ENCODE peak calls at places on chromosomes 4 and X, in nine cellular contexts. J is tibial artery, G is omental fat pad, V is HFF-Myc, A is fibroblast of mammary gland, S is RWPE1, C is left lung, M is cardiac muscle cell, W is neural crest cell. H is an unnamed sample.
A peak's percentile ranks its signal among the peaks of the same experiment; 100 is the strongest.

GRCh38 chr4:179095585-179096228 is 1653.5 kb upstream of the AGA start:
- DNase-seq in J (no peak), G (no peak), M (no peak), S (no peak), C (no peak), A (peak; percentile 1), W (peak; percentile 53), V (no peak), H (no peak)

GRCh38 chr4:186569533-186570192 is 14.3 kb upstream of the MTNR1A start:
- DNase-seq in V (no peak), A (no peak), S (no peak), G (no peak), W (no peak), J (no peak), C (no peak), M (no peak), H (no peak)

GRCh38 chrX:119459181-119459580 is 9.1 kb upstream of the SLC25A5 start:
- DNase-seq in S (no peak), V (no peak), A (peak; percentile 30), W (no peak), J (no peak), G (no peak), C (no peak), M (no peak), H (peak; percentile 57)

GRCh38 chr4:52376107-52376704 is 282.9 kb downstream of the USP46 start:
- DNase-seq in S (peak; percentile 26), M (peak; percentile 76), W (peak; percentile 47), J (no peak), V (peak; percentile 24), G (no peak), C (no peak), A (peak; percentile 66), H (peak; percentile 17)

GRCh38 chr4:136457004-136457403 is 1075.3 kb downstream of the PCDH18 start:
- DNase-seq in S (no peak), A (no peak), C (no peak), J (no peak), G (no peak), V (no peak), M (no peak), W (no peak), H (no peak)

GRCh38 chr4:186587416-186588018 is 32.1 kb upstream of the MTNR1A start:
- DNase-seq in G (peak; percentile 90), M (peak; percentile 76), J (peak; percentile 84), A (peak; percentile 64), S (peak; percentile 59), V (no peak), C (no peak), W (peak; percentile 73), H (peak; percentile 41)

GRCh38 chr4:30924521-30924920 is 204.4 kb downstream of the PCDH7 start:
- DNase-seq in C (no peak), M (no peak), G (no peak), W (no peak), V (no peak), S (no peak), A (peak; percentile 23), J (no peak), H (no peak)

GRCh38 chr4:186360551-186360950 is 94.6 kb downstream of the F11 start:
- DNase-seq in M (no peak), J (no peak), W (no peak), V (no peak), S (no peak), C (no peak), G (no peak), A (no peak), H (no peak)

GRCh38 chr4:80268081-80268823 is 1.8 kb downstream of the FGF5 start:
- DNase-seq in S (no peak), J (no peak), A (peak; percentile 42), M (peak; percentile 16), C (peak; percentile 69), W (no peak), V (no peak), G (no peak), H (no peak)

GRCh38 chr4:2691952-2692435 is 64.1 kb downstream of the TNIP2 start:
- DNase-seq in V (no peak), G (no peak), S (no peak), W (no peak), J (no peak), M (no peak), C (no peak), A (no peak), H (no peak)

DNA sequence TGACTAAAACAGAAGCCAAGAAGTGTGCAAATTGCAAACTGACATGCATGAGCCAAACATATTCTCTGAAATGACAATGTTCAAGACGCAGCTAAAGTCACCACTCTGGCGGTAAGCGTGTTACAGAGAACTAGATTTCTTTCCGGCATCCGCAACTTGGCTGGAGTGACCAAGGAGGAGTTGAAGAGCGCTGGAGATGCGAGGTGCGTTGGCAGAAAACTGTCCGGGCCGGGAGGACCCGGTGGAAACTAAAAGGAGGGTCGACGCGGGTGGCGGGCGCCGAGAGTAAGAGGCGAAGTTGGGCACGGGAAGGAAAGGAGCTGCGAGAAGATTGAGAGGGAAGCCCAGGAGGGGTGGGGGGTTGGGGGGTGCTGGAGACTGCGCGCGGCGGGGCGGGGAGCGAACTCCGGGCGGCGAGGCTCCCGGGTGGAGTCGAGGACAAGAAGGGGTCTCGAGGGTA is 807 bp downstream of the SEL1L3 start:
- DNase-seq in G (no peak), W (no peak), J (no peak), S (peak; percentile 24), A (peak; percentile 32), C (no peak), V (no peak), M (peak; percentile 46), H (no peak)
- TF ChIP-seq CTCF in G (no peak), W (no peak), J (no peak), S (no peak), A (no peak), C (no peak), V (no peak), M (no peak), H (no peak)

GRCh38 chrX:135688137-135688536 is 25.3 kb upstream of the CT45A1 start:
- DNase-seq in J (no peak), M (no peak), S (no peak), W (no peak), A (no peak), C (no peak), V (no peak), G (no peak), H (no peak)
- TF ChIP-seq CTCF in J (no peak), M (peak; percentile 3), S (no peak), W (peak; percentile 28), A (no peak), C (no peak), V (peak; percentile 20), G (no peak), H (no peak)

DNA sequence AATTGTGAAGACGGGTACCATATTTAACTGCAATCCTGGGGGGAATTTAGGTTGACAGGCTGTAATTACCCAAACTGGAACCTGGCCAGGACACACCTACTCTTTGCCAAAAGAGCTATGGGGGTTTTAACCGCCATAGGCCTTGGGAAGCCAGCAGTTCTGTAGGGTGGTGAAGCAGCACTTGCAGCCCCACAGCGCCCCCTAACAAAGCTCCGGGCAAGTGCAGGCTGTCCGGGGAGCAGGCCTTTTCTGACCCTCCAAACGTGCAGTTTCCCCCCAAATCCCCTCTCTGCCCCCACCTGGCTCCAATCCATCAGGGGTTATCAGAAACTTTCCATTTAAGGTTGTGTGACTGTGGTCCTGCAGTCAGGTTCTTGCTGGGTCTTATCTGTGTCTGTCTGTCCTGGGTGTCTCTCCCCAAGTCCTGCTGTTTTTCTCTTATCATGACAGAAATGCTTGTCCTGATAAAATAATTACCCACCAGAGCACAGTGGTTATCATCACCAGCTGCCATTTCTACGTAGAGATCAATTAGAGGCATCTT is 350.9 kb downstream of the MID1IP1 start:
- DNase-seq in S (peak; percentile 12), C (peak; percentile 62), J (no peak), V (no peak), A (peak; percentile 16), W (peak; percentile 66), M (peak; percentile 13), G (no peak), H (no peak)
- TF ChIP-seq CTCF in S (no peak), C (no peak), J (peak; percentile 17), V (peak; percentile 58), A (peak; percentile 55), W (peak; percentile 69), M (peak; percentile 49), G (no peak), H (peak; percentile 68)

GRCh38 chr4:140742838-140743193 is 13.4 kb downstream of the TBC1D9 start:
- DNase-seq in M (no peak), G (no peak), S (no peak), V (no peak), W (no peak), A (no peak), J (no peak), C (no peak), H (no peak)

GRCh38 chr4:140744421-140744820 is 11.8 kb downstream of the TBC1D9 start:
- DNase-seq in S (no peak), A (no peak), W (no peak), V (no peak), M (no peak), J (no peak), C (no peak), G (no peak), H (no peak)

GRCh38 chr4:140740422-140740821 is 15.8 kb downstream of the TBC1D9 start:
- DNase-seq in S (no peak), M (no peak), A (no peak), J (no peak), V (no peak), W (no peak), G (no peak), C (no peak), H (no peak)

GRCh38 chr4:140740906-140741670 is 15.1 kb downstream of the TBC1D9 start:
- DNase-seq in V (no peak), C (no peak), W (no peak), G (no peak), M (no peak), A (no peak), J (no peak), S (no peak), H (no peak)

DNA sequence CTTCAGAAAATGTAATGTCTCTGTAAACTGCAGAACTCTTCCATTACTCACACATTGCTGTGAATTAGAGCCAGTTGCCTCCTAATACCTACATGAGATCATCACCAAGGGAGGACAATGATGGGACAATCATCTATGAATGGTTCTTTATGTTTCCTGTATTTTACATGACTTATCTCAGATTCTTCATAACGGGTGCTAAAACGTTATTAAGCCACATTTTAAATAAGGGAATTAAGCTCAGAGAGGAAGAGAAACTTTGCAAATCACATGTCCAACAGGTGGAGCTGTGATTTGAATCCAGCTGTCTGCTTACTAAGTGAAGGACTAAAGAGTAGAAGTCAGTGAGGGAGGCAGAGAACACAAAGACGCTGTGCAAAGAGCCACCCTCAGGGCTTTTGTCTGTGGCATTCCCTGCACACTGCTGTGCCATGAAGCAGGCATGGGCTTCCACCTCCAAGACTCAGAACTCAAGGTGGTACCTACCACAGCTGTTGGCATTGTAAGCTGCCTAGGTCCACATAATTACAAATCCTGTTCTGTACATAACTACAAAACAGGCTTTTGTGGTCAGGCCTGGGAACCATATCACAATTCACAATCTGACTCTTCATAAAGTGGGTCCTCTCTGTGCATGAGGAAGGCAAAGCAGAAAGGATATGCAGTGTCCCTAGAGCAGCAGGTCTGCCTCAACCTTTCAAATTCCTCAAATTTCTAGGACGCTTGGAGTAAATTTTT is 12.8 kb downstream of the TBC1D9 start:
- DNase-seq in V (no peak), W (no peak), G (no peak), S (no peak), A (peak; percentile 55), J (no peak), C (no peak), M (no peak), H (peak; percentile 35)
- TF ChIP-seq CTCF in V (no peak), W (peak; percentile 50), G (no peak), S (no peak), A (peak; percentile 14), J (no peak), C (peak; percentile 17), M (no peak), H (peak; percentile 63)

GRCh38 chr4:47383829-47384427 is 79.6 kb downstream of the COMMD8 start:
- DNase-seq in V (peak; percentile 2), M (peak; percentile 51), W (no peak), J (no peak), A (peak; percentile 41), G (no peak), C (no peak), S (peak; percentile 18), H (peak; percentile 40)
- TF ChIP-seq CTCF in V (no peak), M (peak; percentile 44), W (peak; percentile 82), J (peak; percentile 49), A (peak; percentile 55), G (no peak), C (peak; percentile 43), S (peak; percentile 60), H (peak; percentile 85)

H was measured in HFFc6.